ENCODE peak calls at places on chromosome 6, in nine cellular contexts. X is fibroblast of lung, D is astrocyte, M is MM.1S, E is endothelial cell of umbilical vein, K is K562, O is GM23338, G is PC-3, H is keratinocyte. I is an unnamed sample.
A peak's percentile ranks its signal among the peaks of the same experiment; 100 is the strongest.

GRCh38 chr6:36788768-36789167 is 50.5 kb downstream of the CPNE5 start:
- DNase-seq in E (no peak), O (peak; percentile 44), K (no peak), D (peak; percentile 22), H (no peak), G (no peak), X (peak; percentile 40), M (no peak), I (no peak)

GRCh38 chr6:29647927-29648642 is 8.8 kb upstream of the MOG start:
- DNase-seq in E (peak; percentile 29), K (peak; percentile 43), G (peak; percentile 65), O (peak; percentile 86), H (no peak), M (peak; percentile 33), D (peak; percentile 16), X (peak; percentile 23), I (peak; percentile 46)

GRCh38 chr6:34391711-34392496 is 565 bp downstream of the NUDT3 start:
- DNase-seq in H (no peak), O (peak; percentile 78), M (peak; percentile 73), E (peak; percentile 61), G (peak; percentile 47), D (peak; percentile 45), X (peak; percentile 60), K (peak; percentile 83), I (peak; percentile 94)

GRCh38 chr6:27472182-27472616 is 706 bp downstream of the ZNF184 start:
- DNase-seq in O (peak; percentile 70), X (peak; percentile 86), H (no peak), G (peak; percentile 69), E (peak; percentile 74), M (peak; percentile 68), D (peak; percentile 82), K (peak; percentile 61), I (peak; percentile 87)

GRCh38 chr6:51684603-51685002 is 402.8 kb downstream of the PKHD1 start:
- DNase-seq in D (no peak), H (no peak), X (no peak), E (no peak), M (no peak), K (no peak), G (no peak), O (no peak), I (no peak)

GRCh38 chr6:112268011-112268410 is 13.6 kb upstream of the LAMA4 start:
- DNase-seq in O (no peak), M (no peak), H (no peak), D (no peak), X (no peak), K (no peak), G (no peak), E (no peak), I (no peak)

GRCh38 chr6:170067257-170067656 is 223.6 kb downstream of the DLL1 start:
- DNase-seq in K (no peak), M (no peak), G (no peak), X (no peak), O (no peak), D (no peak), H (no peak), E (no peak), I (no peak)

GRCh38 chr6:4383910-4384637 is 248.7 kb upstream of the ECI2 start:
- DNase-seq in O (no peak), G (no peak), D (no peak), X (no peak), E (peak; percentile 16), H (no peak), M (no peak), K (no peak), I (no peak)

GRCh38 chr6:109166643-109167042 is 71.3 kb downstream of the CEP57L1 start:
- DNase-seq in X (no peak), H (no peak), M (no peak), E (no peak), D (no peak), O (no peak), G (no peak), K (no peak), I (no peak)

GRCh38 chr6:112330071-112330876 is 16.9 kb upstream of the RFPL4B start:
- DNase-seq in X (peak; percentile 60), D (peak; percentile 42), E (peak; percentile 79), K (no peak), G (peak; percentile 41), H (peak; percentile 57), O (no peak), M (no peak), I (no peak)

GRCh38 chr6:151374024-151374423 is 17.3 kb downstream of the ZBTB2 start:
- DNase-seq in E (peak; percentile 73), M (no peak), O (peak; percentile 55), H (no peak), K (peak; percentile 58), G (peak; percentile 5), D (no peak), X (no peak), I (no peak)
- H3K4me1 ChIP-seq in E (peaks cover 25% of the 10 kb centered on the region), M (peaks cover 3% of the 10 kb centered on the region), O (peaks cover 32% of the 10 kb centered on the region), H (peaks cover 12% of the 10 kb centered on the region), K (peaks cover 7% of the 10 kb centered on the region), G (peaks cover 15% of the 10 kb centered on the region), D (peaks cover 13% of the 10 kb centered on the region), X (peaks cover 2% of the 10 kb centered on the region), I (peaks cover 47% of the 10 kb centered on the region)

GRCh38 chr6:127865108-127865507 is 35.8 kb downstream of the THEMIS start:
- DNase-seq in H (no peak), K (no peak), E (no peak), G (no peak), M (no peak), O (no peak), D (no peak), X (no peak), I (no peak)

GRCh38 chr6:127868338-127868737 is 32.5 kb downstream of the THEMIS start:
- DNase-seq in G (peak; percentile 33), O (no peak), H (no peak), X (no peak), E (no peak), M (no peak), D (no peak), K (no peak), I (no peak)

GRCh38 chr6:127869183-127869582 is 31.7 kb downstream of the THEMIS start:
- DNase-seq in K (no peak), H (no peak), G (no peak), O (no peak), M (no peak), D (no peak), E (no peak), X (no peak), I (no peak)

GRCh38 chr6:127866766-127867165 is 34.1 kb downstream of the THEMIS start:
- DNase-seq in X (no peak), O (no peak), D (no peak), E (no peak), M (no peak), H (no peak), G (no peak), K (no peak), I (no peak)

DNA sequence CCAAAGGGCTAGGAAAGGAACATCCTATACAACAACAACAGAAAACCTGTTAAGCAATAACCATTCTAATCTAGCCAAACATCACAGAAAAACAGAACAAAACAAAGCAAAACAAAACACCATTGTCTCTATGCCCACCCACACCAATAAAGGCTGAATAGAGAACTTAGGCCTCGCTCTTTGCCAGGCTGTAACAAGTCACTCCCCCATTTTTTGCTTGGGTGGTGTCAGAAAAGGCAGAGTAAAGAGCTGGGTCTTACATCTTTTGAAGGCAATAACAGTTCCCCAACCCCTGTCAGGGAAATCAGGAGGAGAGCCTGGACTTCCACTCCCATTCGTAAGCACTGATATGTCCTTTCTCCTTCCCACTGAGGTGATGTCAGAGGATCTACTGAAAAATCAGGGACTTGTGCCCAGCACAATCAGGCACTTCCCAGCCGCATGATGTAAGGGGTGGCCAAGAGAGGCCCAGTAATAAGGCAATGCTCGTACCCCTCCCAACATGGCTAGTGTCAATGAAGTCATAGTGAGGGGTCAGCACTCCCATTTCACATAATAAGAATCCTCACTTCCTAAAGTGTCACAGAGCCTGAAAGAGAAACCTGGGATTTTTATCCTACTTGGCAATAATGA is 31.0 kb downstream of the THEMIS start:
- DNase-seq in H (no peak), D (no peak), K (no peak), G (no peak), E (no peak), M (no peak), O (no peak), X (no peak), I (no peak)
- H2AFZ ChIP-seq in H (no peak overlapping the region), D (no peak overlapping the region), K (no peak overlapping the region), G (no peak overlapping the region), E (no peak overlapping the region), M (no peak overlapping the region), O (peak overlapping the region; percentile 44), X (no peak overlapping the region), I (no peak overlapping the region)

GRCh38 chr6:167125405-167125804 is 2.5 kb downstream of the CCR6 start:
- DNase-seq in X (no peak), D (no peak), M (no peak), O (no peak), G (no peak), E (no peak), H (no peak), K (no peak), I (no peak)

GRCh38 chr6:167121471-167121870 is 1.4 kb upstream of the CCR6 start:
- DNase-seq in G (no peak), D (no peak), O (no peak), K (no peak), H (no peak), X (no peak), E (no peak), M (no peak), I (no peak)

GRCh38 chr6:167124753-167125152 is 1.9 kb downstream of the CCR6 start:
- DNase-seq in O (no peak), M (no peak), G (no peak), E (no peak), K (no peak), X (no peak), H (no peak), D (no peak), I (no peak)

GRCh38 chr6:167122041-167122826 is 662 bp upstream of the CCR6 start:
- DNase-seq in G (no peak), E (no peak), M (no peak), X (no peak), O (no peak), H (no peak), D (no peak), K (no peak), I (no peak)

DNA sequence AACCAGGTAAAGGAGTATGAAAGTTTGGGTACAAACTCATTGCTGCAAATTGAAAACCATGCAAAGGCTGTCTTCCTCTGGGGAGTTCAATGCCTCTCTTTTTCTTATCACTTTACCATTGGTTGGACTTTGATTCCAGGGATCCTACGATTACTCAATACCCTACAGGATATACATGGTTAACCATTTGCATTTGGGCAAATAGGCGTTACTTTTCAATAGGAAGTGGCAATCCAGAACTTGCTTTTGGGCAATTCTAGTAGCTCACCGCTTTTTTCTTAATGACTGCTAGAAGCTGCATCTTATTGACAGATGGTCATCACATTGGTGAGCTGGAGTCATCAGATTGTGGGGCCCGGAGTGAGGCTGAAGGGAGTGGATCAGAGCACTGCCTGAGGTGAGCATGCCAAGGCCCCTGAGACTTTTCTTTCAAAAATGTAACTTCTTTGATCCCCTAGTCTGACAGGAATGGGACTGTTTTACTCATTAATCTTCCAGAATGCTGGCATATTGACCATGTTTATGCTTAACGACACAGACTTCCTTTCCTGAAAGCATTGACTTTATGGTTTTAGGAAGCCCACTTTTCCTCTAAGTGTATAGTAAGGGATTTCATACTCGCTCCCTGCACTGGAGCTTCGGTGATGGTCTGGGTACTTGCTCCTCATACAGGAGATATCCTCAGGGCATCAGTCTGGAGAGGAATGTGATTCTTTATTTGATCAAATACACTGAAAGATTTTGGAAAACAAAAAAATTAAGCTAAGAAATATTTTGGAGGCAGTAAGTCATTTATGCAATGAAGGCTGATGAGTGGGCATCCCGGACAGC is at the start of gene CCR6:
- DNase-seq in O (no peak), D (no peak), E (no peak), X (no peak), G (no peak), K (no peak), M (no peak), H (no peak), I (no peak)
- H3K4me2 ChIP-seq in O (no peak within 1 kb of the TSS), D (no peak within 1 kb of the TSS), E (no peak within 1 kb of the TSS), X (no peak within 1 kb of the TSS), G (no peak within 1 kb of the TSS), K (no peak within 1 kb of the TSS), M (no peak within 1 kb of the TSS), H (no peak within 1 kb of the TSS), I (no peak within 1 kb of the TSS)

GRCh38 chr6:11215773-11216172 is 16.7 kb downstream of the NEDD9 start:
- DNase-seq in M (no peak), X (peak; percentile 68), E (peak; percentile 49), G (no peak), D (peak; percentile 60), O (no peak), K (no peak), H (no peak), I (no peak)
- H3K4me1 ChIP-seq in M (no peaks in the 10 kb centered on the region), X (peaks cover 24% of the 10 kb centered on the region), E (peaks cover 100% of the 10 kb centered on the region), G (peaks cover 48% of the 10 kb centered on the region), D (peaks cover 75% of the 10 kb centered on the region), O (peaks cover 29% of the 10 kb centered on the region), K (no peaks in the 10 kb centered on the region), H (peaks cover 10% of the 10 kb centered on the region), I (no peaks in the 10 kb centered on the region)